ENCODE peak calls at places on chromosomes 2 and 18, in five cellular contexts. M is spleen, P is stomach, U is GM23338, Q is endothelial cell of umbilical vein. X is an unnamed sample.

GRCh38 chr2:152584301-152584700 is 133.0 kb downstream of the PRPF40A start:
- DNase-seq in M (no peak), P (no peak), U (no peak), Q (peak), X (no peak)

GRCh38 chr2:101030866-101031554 is 28.9 kb downstream of the RPL31 start:
- DNase-seq in M (no peak), P (no peak), U (no peak), Q (no peak), X (no peak)

GRCh38 chr2:26720322-26721166 is 28.0 kb downstream of the KCNK3 start:
- DNase-seq in M (no peak), P (peak), U (no peak), Q (peak), X (no peak)

GRCh38 chr2:241777686-241778627 is 1.3 kb downstream of the GAL3ST2 start:
- DNase-seq in M (peak), P (no peak), U (no peak), Q (no peak), X (no peak)

GRCh38 chr18:1002653-1003178 is 98.0 kb downstream of the ADCYAP1 start:
- DNase-seq in M (no peak), P (no peak), U (no peak), Q (peak), X (no peak)

GRCh38 chr2:675460-675859 is 1.7 kb downstream of the TMEM18 start:
- DNase-seq in M (peak), P (no peak), U (no peak), Q (no peak), X (no peak)

GRCh38 chr2:137192366-137193315 is 427.3 kb downstream of the THSD7B start:
- DNase-seq in M (no peak), P (no peak), U (no peak), Q (no peak), X (no peak)

GRCh38 chr2:240707791-240708190 is 16.1 kb downstream of the AQP12A start:
- DNase-seq in M (no peak), P (no peak), U (no peak), Q (no peak), X (no peak)

GRCh38 chr2:190637331-190637734 is 11.6 kb upstream of the NAB1 start:
- DNase-seq in M (no peak), P (no peak), U (no peak), Q (peak), X (no peak)

GRCh38 chr2:12202301-12202700 is 455.9 kb downstream of the LPIN1 start:
- DNase-seq in M (no peak), P (no peak), U (peak), Q (no peak), X (no peak)

GRCh38 chr18:42011053-42011452 is 56.0 kb downstream of the PIK3C3 start:
- DNase-seq in M (no peak), P (no peak), U (no peak), Q (no peak), X (no peak)

GRCh38 chr18:79650959-79651358 is 28.6 kb upstream of the CTDP1 start:
- DNase-seq in M (no peak), P (no peak), U (no peak), Q (no peak), X (no peak)

GRCh38 chr2:238462782-238463396 is 36.2 kb downstream of the ASB1 start:
- DNase-seq in M (no peak), P (no peak), U (peak), Q (peak), X (no peak)

GRCh38 chr2:209422191-209422754 is 1.6 kb upstream of the MAP2 start:
- DNase-seq in M (no peak), P (no peak), U (no peak), Q (no peak), X (no peak)

GRCh38 chr2:209425082-209426071 is 1.5 kb downstream of the MAP2 start:
- DNase-seq in M (no peak), P (no peak), U (peak), Q (peak), X (no peak)

GRCh38 chr2:209426432-209426831 is 2.6 kb downstream of the MAP2 start:
- DNase-seq in M (no peak), P (no peak), U (peak), Q (peak), X (no peak)

DNA sequence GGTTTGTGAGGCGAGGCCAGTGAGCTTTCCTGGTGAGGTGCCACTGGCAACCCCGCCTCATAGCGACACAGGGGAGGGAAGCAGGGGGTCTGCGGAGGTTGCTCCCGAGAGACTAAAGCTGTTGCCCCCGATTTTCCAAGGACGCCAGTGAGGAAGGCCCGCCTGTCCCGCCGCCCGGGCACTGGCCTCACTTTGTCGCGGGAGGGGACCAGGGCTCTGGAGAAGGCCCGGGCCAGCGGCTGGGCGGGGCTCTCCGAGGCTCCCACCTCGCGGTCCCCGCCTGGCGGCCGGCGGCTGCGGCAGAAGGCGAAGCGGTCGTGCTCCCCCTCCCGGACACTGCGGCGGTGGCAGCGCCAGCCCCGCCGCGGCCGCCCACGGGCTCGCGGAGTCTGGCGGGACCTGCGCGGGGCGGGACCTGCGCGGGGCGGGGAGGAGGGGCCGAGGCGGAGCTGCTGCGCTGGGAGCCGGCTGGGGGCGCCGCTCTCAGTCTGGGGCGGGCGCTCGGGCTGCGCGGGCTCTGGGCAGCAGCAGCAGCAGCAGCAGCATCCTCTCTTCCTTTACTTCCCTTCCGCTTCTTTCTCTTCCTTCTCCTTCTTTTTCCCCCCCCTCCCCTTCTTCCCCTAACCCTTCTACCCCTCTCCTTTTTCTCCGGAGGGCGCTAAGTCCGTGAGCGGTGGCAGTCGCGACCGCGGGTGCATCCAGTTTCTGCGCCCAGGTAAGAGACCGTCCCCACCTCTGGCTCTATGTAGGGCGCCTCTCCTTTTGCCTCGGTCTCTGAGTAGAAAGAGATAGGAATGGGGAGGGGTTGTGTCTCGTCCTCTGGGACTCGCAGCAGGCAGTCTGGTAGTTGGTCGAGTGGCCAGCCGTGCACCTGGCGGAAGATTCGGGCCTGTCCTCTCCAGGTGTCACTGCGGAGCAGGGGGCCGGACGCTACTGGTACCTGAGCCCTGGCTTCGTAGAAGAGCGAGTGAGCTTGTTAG is at the start of gene MAP2:
- DNase-seq in M (peak), P (peak), U (peak), Q (peak), X (peak)
- H3K4me3 ChIP-seq in M (peak), P (peak), U (peak), Q (peak), X (peak)

DNA sequence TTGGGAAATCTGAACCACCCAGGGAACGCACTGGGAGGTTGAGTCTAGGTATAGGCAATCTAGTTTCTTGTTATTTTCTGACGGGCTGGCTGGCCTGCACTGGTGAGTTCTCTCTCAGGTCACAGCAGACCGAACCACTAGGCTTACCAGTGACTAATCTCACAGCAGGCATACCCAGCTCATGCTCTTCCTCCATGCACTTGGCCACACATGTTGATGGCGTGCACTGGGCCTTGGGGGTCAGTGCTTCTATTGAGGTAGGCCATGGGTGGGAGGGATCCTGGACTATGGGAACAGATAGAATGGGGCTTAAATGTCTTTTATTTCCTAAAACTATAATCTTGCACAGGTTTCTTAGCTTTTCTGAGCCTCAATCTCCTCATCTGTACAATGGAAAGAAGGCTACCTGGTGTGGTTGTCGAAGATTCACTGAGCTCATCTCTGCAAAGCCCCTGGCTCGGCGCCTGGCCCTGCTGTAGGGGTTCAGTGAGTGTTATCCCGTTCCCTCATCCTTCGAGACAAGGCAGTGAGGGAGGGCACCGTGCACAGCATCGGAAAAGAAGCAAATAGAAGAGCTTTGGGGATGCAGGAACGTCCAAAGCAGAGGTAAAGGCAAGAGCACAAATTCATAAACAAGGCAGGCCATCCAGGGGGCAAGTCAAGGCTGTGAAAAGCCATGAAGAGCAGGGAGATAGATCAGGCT is 41.3 kb upstream of the ATG16L1 start:
- DNase-seq in M (peak), P (no peak), U (no peak), Q (no peak), X (no peak)
- H3K27ac ChIP-seq in M (no peak), P (no peak), U (peak), Q (peak), X (no peak)

DNA sequence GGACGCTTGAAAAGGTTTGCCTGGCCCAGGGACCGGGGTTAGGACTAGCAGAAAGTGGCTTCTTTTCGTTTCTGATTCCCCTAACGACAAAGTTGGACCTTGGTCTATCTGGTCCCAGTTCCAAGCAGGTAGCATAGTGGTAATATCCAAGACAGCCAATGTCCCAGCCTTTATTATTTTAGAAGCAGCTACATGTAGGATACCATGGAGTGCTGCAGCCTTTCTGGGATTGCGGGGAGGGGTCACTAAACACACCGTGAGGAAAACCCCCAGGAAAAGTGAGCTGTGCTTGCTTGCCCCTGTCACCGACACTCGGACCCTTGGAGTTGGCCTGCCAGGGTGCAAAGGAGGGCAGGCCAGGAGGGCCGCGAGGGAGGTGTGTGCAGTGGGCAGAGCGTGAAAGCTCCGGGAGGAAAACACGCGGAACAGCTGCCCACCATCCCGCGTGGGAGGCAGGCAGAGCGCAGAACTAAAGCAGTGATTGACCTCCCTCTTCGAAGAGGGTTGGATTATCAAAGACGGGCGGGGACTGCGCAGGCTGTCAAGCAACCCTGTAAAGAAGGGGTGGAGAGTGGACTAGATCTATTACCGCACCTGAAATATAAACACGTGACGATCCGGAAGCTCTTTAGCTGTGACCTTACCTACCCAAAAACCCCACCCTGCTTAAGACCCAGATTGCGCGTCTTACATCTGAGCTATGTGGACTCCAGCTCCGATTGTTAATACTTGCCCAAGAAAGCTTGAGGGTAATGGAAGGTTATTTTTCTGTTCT is 624 bp upstream of the MAP4K3 start:
- DNase-seq in M (peak), P (peak), U (peak), Q (peak), X (no peak)
- TF ChIP-seq POLR2AphosphoS5 in M (peak), P (peak), U (no peak), Q (no peak), X (no peak)

GRCh38 chr18:58512648-58513338 is 116.1 kb downstream of the ALPK2 start:
- DNase-seq in M (no peak), P (no peak), U (no peak), Q (no peak), X (no peak)

GRCh38 chr18:58514773-58515172 is 114.1 kb downstream of the ALPK2 start:
- DNase-seq in M (no peak), P (no peak), U (no peak), Q (no peak), X (no peak)

GRCh38 chr18:58513615-58514014 is 115.3 kb downstream of the ALPK2 start:
- DNase-seq in M (no peak), P (no peak), U (no peak), Q (no peak), X (no peak)

GRCh38 chr18:58511306-58511705 is 117.6 kb downstream of the ALPK2 start:
- DNase-seq in M (no peak), P (no peak), U (no peak), Q (no peak), X (no peak)

GRCh38 chr18:58512161-58512581 is 116.7 kb downstream of the ALPK2 start:
- DNase-seq in M (no peak), P (no peak), U (peak), Q (no peak), X (no peak)
- H3K4me3 ChIP-seq in M (no peak), P (no peak), U (peak), Q (no peak), X (no peak)

DNA sequence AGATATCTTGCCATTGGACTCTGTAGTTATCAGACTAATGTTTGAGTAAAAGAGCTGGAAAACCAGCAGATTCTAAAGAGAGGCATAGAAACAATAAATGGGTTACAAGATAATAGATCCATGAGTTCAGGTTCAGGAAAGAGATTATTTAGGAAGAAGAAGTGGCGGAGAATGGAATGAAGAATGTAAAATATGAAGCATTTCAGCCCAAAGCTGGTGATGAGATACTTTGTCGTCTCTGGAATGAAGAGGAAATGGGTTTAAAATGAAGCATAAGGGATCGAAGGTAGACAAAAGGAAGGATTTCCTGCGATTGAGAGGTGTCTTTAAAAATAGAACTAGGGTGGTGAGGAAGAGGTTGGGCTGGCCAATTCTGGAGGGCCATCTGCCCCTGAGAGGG is 36.6 kb downstream of the BCL11A start:
- DNase-seq in M (no peak), P (no peak), U (no peak), Q (no peak), X (no peak)
- H3K27ac ChIP-seq in M (no peak), P (no peak), U (no peak), Q (no peak), X (no peak)

GRCh38 chr2:74599676-74600075 is 45.2 kb downstream of the DOK1 start:
- DNase-seq in M (no peak), P (no peak), U (no peak), Q (no peak), X (no peak)

GRCh38 chr2:74602553-74603281 is 45.4 kb downstream of the M1AP start:
- DNase-seq in M (no peak), P (no peak), U (no peak), Q (no peak), X (no peak)

GRCh38 chr2:74606927-74607326 is 41.2 kb downstream of the M1AP start:
- DNase-seq in M (no peak), P (no peak), U (no peak), Q (no peak), X (no peak)

GRCh38 chr2:74597456-74597855 is 42.9 kb downstream of the DOK1 start:
- DNase-seq in M (no peak), P (no peak), U (no peak), Q (no peak), X (no peak)

DNA sequence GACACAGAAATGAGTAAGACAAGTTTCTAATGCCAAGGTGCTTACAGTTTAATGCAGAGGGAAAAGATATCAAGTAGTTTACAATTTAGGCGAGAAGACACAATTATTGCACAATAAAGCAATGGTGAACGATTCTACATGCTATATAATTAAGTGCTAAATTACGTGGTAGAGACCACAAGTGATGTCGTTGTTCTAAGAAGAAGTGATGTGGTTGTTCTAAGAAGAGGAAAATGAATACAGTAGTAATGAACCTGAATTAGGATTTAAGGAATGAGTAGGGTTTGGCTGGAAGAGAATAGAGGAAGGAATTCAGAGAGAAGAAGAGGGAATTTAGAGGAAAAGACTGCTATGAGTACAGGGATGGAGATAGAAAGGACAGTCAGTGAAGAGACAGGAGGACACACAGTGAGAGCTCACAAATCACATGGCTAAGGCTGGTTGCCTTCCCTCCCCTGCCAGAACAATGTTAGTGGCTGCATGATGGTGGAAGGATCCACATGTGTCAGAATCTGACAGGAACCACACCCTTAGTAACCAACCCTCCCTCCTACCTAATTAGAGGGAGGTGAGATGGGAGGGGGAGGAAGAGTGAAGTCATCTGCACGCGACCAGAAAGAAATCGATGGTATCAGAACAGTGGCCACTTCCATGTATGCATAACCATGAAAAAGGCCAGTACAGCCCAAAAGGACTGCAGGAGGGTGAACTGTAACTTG is 44.7 kb downstream of the M1AP start:
- DNase-seq in M (no peak), P (no peak), U (no peak), Q (no peak), X (no peak)
- TF ChIP-seq POLR2AphosphoS5 in M (no peak), P (no peak), U (no peak), Q (no peak), X (no peak)

DNA sequence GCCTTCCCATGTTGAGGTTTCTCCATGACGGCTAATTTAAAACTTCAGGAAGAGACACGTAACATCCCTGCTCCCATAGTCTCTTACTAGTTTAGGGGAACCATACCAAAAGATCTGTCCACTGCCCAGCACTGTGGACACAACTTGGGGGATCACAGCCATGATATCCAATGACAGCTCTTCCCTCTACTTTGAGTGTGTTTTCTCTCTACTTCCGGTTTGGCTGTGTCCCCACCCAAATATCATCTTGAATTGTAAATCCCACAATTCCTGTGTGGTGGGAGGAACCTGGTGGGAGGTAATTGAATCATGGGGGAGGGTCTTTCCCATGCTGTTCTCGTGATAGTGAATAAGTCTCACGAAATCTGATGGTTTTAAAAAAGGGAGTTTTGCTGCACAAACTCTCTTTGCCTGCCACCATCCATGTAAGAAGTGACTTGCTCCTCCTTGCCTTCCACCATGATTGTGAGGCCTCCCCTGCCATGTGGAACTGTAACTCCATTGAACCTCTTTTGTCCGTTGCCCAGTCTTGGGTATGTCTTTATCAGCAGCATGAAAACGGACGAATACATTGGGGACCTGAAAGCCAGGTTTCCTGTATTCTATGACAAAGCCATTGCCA is 1.6 kb upstream of the MGAT4A start:
- DNase-seq in M (no peak), P (no peak), U (no peak), Q (peak), X (no peak)
- H3K4me3 ChIP-seq in M (peak), P (peak), U (no peak), Q (no peak), X (no peak)

GRCh38 chr2:106053116-106053515 is 141.0 kb downstream of the UXS1 start:
- DNase-seq in M (no peak), P (no peak), U (no peak), Q (no peak), X (no peak)
- H3K27ac ChIP-seq in M (no peak), P (no peak), U (no peak), Q (no peak), X (no peak)

GRCh38 chr18:59980052-59980668 is 80.4 kb downstream of the PMAIP1 start:
- DNase-seq in M (no peak), P (no peak), U (no peak), Q (no peak), X (no peak)
- TF ChIP-seq POLR2AphosphoS5 in M (no peak), P (no peak), U (no peak), Q (no peak), X (no peak)

GRCh38 chr2:218852911-218853667 is 6.5 kb upstream of the WNT6 start:
- DNase-seq in M (peak), P (peak), U (peak), Q (peak), X (peak)
- H3K4me3 ChIP-seq in M (no peak), P (no peak), U (peak), Q (no peak), X (no peak)

X was measured in suprapubic skin.